ENCODE peak calls at places on chromosome 3, in six cellular contexts. One of them, this sample, is unnamed.

GRCh38 chr3:69142090-69142489 is 19.7 kb upstream of the LMOD3 start:
- DNase-seq in A549: no peak
- DNase-seq in HepG2: no peak
- DNase-seq in SK-N-SH: no peak
- DNase-seq in H1: no peak
- DNase-seq in K562: no peak
- DNase-seq in this sample: no peak

GRCh38 chr3:9105421-9105820 is 142.1 kb upstream of the RAD18 start:
- DNase-seq in A549: no peak
- DNase-seq in HepG2: no peak
- DNase-seq in SK-N-SH: no peak
- DNase-seq in H1: no peak
- DNase-seq in K562: no peak
- DNase-seq in this sample: no peak

GRCh38 chr3:187628169-187628568 is 42.0 kb downstream of the SST start:
- DNase-seq in A549: no peak
- DNase-seq in HepG2: no peak
- DNase-seq in SK-N-SH: no peak
- DNase-seq in H1: no peak
- DNase-seq in K562: no peak
- DNase-seq in this sample: no peak

GRCh38 chr3:129238945-129239705 is 10.3 kb upstream of the COPG1 start:
- DNase-seq in A549: no peak
- DNase-seq in HepG2: no peak
- DNase-seq in SK-N-SH: no peak
- DNase-seq in H1: no peak
- DNase-seq in K562: peak
- DNase-seq in this sample: no peak

GRCh38 chr3:177333535-177334495 is 136.5 kb upstream of the TBL1XR1 start:
- DNase-seq in A549: no peak
- DNase-seq in HepG2: no peak
- DNase-seq in SK-N-SH: no peak
- DNase-seq in H1: no peak
- DNase-seq in K562: no peak
- DNase-seq in this sample: no peak

GRCh38 chr3:10090181-10090580 is 17.9 kb downstream of the FANCD2OS start:
- DNase-seq in A549: no peak
- DNase-seq in HepG2: no peak
- DNase-seq in SK-N-SH: no peak
- DNase-seq in H1: no peak
- DNase-seq in K562: no peak
- DNase-seq in this sample: no peak

GRCh38 chr3:32256206-32256605 is 17.7 kb downstream of the CMTM8 start:
- DNase-seq in A549: no peak
- DNase-seq in HepG2: no peak
- DNase-seq in SK-N-SH: no peak
- DNase-seq in H1: no peak
- DNase-seq in K562: no peak
- DNase-seq in this sample: no peak

GRCh38 chr3:120693439-120694172 is 11.6 kb upstream of the HGD start:
- DNase-seq in A549: no peak
- DNase-seq in HepG2: peak
- DNase-seq in SK-N-SH: no peak
- DNase-seq in H1: no peak
- DNase-seq in K562: peak
- DNase-seq in this sample: no peak

GRCh38 chr3:67064105-67064504 is 66.0 kb downstream of the KBTBD8 start:
- DNase-seq in A549: no peak
- DNase-seq in HepG2: no peak
- DNase-seq in SK-N-SH: no peak
- DNase-seq in H1: no peak
- DNase-seq in K562: no peak
- DNase-seq in this sample: no peak

GRCh38 chr3:40741729-40742128 is 217.0 kb downstream of the ZNF621 start:
- DNase-seq in A549: no peak
- DNase-seq in HepG2: no peak
- DNase-seq in SK-N-SH: no peak
- DNase-seq in H1: no peak
- DNase-seq in K562: no peak
- DNase-seq in this sample: no peak

GRCh38 chr3:181739628-181740027 is 27.9 kb downstream of the SOX2 start:
- DNase-seq in A549: no peak
- DNase-seq in HepG2: no peak
- DNase-seq in SK-N-SH: no peak
- DNase-seq in H1: no peak
- DNase-seq in K562: no peak
- DNase-seq in this sample: no peak

GRCh38 chr3:178845446-178846118 is 226.0 kb downstream of the ZMAT3 start:
- DNase-seq in A549: no peak
- DNase-seq in HepG2: no peak
- DNase-seq in SK-N-SH: no peak
- DNase-seq in H1: no peak
- DNase-seq in K562: no peak
- DNase-seq in this sample: no peak

GRCh38 chr3:53242642-53243041 is 13.2 kb downstream of the TKT start:
- DNase-seq in A549: no peak
- DNase-seq in HepG2: no peak
- DNase-seq in SK-N-SH: no peak
- DNase-seq in H1: no peak
- DNase-seq in K562: no peak
- DNase-seq in this sample: no peak

GRCh38 chr3:125110016-125110875 is 54.4 kb upstream of the HEG1 start:
- DNase-seq in A549: no peak
- DNase-seq in HepG2: no peak
- DNase-seq in SK-N-SH: no peak
- DNase-seq in H1: peak
- DNase-seq in K562: no peak
- DNase-seq in this sample: no peak

GRCh38 chr3:195421410-195421809 is 21.4 kb downstream of the ACAP2 start:
- DNase-seq in A549: no peak
- DNase-seq in HepG2: no peak
- DNase-seq in SK-N-SH: no peak
- DNase-seq in H1: no peak
- DNase-seq in K562: no peak
- DNase-seq in this sample: no peak

GRCh38 chr3:194685050-194685722 is 497 bp upstream of the FAM43A start:
- DNase-seq in A549: no peak
- DNase-seq in HepG2: no peak
- DNase-seq in SK-N-SH: no peak
- DNase-seq in H1: no peak
- DNase-seq in K562: no peak
- DNase-seq in this sample: no peak

GRCh38 chr3:122533931-122534334 is 19.2 kb upstream of the KPNA1 start:
- DNase-seq in A549: peak
- DNase-seq in HepG2: no peak
- DNase-seq in SK-N-SH: no peak
- DNase-seq in H1: no peak
- DNase-seq in K562: peak
- DNase-seq in this sample: peak

GRCh38 chr3:12428131-12428530 is 56.1 kb upstream of the TSEN2 start:
- DNase-seq in A549: no peak
- DNase-seq in HepG2: no peak
- DNase-seq in SK-N-SH: no peak
- DNase-seq in H1: no peak
- DNase-seq in K562: no peak
- DNase-seq in this sample: no peak

GRCh38 chr3:12433823-12434222 is 50.5 kb upstream of the TSEN2 start:
- DNase-seq in A549: no peak
- DNase-seq in HepG2: no peak
- DNase-seq in SK-N-SH: no peak
- DNase-seq in H1: no peak
- DNase-seq in K562: no peak
- DNase-seq in this sample: no peak

GRCh38 chr3:12427551-12427950 is 56.7 kb upstream of the TSEN2 start:
- DNase-seq in A549: no peak
- DNase-seq in HepG2: no peak
- DNase-seq in SK-N-SH: no peak
- DNase-seq in H1: no peak
- DNase-seq in K562: no peak
- DNase-seq in this sample: no peak

GRCh38 chr3:12425850-12426579 is 58.3 kb upstream of the TSEN2 start:
- DNase-seq in A549: no peak
- DNase-seq in HepG2: no peak
- DNase-seq in SK-N-SH: peak
- DNase-seq in H1: peak
- DNase-seq in K562: no peak
- DNase-seq in this sample: no peak

DNA sequence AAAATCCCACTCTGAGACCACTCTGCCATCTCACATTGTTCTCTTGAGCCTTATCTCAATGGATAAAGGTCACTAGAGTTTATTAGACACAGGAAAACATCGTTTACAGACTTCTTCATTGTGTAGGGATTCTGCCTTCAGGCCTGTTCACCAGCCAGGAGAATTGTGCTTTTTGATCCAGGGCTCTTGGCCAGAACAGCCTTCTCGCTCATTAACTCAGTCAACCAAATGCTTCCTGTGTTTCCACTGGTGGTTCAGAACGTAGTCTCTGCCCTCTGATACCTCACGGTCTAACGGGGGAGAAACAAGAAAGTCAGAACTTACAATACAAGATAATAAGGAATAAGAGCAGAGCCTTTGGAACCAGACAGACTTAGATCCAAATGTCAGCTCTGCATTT is 54.2 kb upstream of the TSEN2 start:
- DNase-seq in A549: no peak
- DNase-seq in HepG2: no peak
- DNase-seq in SK-N-SH: no peak
- DNase-seq in H1: no peak
- DNase-seq in K562: no peak
- DNase-seq in this sample: no peak
- TF ChIP-seq CHD2 in A549: no peak
- TF ChIP-seq CHD2 in HepG2: no peak
- TF ChIP-seq CHD2 in SK-N-SH: no peak
- TF ChIP-seq CHD2 in H1: no peak
- TF ChIP-seq CHD2 in K562: no peak
- TF ChIP-seq CHD2 in this sample: no peak

DNA sequence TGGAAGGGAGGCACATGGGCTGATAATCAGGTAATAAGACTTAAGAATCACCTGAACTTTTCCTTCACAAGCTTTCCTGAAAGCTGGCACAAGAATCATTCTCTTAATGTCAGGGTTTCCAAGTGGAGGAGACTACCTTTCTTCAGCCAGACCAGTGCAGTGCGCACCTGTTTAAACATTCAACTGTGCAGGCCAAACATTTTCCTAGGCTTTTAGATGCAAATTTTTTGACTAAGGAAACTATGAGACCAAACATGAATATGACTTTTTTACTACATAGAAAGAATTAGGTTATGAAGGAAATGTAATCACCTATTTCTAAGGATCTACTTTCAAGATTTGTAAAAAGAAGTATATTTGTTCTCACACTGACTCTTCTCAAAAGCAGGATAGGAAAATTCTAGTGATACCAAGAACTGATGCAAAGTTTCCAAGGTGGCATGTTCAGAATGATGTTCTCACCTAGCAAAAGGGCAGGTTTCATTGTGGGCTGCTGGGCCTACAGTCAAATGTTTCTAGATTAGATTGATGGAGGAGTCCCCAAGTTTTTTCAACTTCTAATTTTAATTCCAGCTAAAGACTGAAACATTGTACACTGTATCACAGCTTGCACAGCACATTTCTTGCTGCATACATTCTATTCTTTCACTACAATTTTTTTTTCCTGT is 339.1 kb downstream of the TIGIT start:
- DNase-seq in A549: no peak
- DNase-seq in HepG2: no peak
- DNase-seq in SK-N-SH: no peak
- DNase-seq in H1: no peak
- DNase-seq in K562: no peak
- DNase-seq in this sample: no peak
- TF ChIP-seq CHD2 in A549: no peak
- TF ChIP-seq CHD2 in HepG2: no peak
- TF ChIP-seq CHD2 in SK-N-SH: no peak
- TF ChIP-seq CHD2 in H1: no peak
- TF ChIP-seq CHD2 in K562: no peak
- TF ChIP-seq CHD2 in this sample: no peak

DNA sequence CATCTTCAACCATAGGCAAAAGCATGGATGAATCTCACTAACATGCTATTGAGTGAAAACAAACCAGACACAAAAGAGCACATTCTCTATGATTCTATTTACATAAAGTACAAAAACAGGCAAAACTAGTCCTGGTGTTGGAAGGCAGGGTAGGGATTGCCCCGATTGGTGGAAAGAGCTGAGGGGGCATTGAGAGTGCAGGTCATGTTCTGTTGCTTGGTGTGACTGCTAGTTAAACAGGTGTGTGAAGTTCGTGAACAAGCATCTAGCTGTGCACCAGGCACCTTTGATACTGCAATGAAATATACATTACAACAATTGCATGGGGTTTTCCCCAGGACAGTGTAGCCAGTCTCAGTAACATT is 26.3 kb upstream of the THRB start:
- DNase-seq in A549: no peak
- DNase-seq in HepG2: peak
- DNase-seq in SK-N-SH: no peak
- DNase-seq in H1: no peak
- DNase-seq in K562: no peak
- DNase-seq in this sample: no peak
- TF ChIP-seq CHD2 in A549: no peak
- TF ChIP-seq CHD2 in HepG2: no peak
- TF ChIP-seq CHD2 in SK-N-SH: no peak
- TF ChIP-seq CHD2 in H1: no peak
- TF ChIP-seq CHD2 in K562: no peak
- TF ChIP-seq CHD2 in this sample: no peak

DNA sequence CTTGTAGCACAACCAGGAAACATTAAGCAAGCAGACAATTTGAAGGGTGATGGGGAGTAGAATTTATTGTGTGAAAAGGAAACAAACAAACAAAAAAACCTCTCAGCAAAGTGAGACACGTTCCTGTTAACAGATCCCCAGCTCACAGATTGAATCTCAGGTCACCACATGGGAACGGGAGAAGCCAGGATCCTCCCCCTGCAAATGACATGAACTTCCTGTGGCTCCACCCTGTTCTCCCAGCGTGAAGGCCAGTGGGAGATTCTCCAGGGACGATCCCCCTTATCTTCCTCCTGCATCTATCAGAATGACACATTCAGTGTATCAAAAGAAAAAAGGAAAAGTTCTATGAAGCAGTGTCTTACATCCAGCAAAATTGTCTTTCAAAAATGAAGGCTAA is 1488.1 kb downstream of the OTOL1 start:
- DNase-seq in A549: no peak
- DNase-seq in HepG2: no peak
- DNase-seq in SK-N-SH: no peak
- DNase-seq in H1: no peak
- DNase-seq in K562: no peak
- DNase-seq in this sample: no peak
- TF ChIP-seq CHD2 in A549: no peak
- TF ChIP-seq CHD2 in HepG2: no peak
- TF ChIP-seq CHD2 in SK-N-SH: no peak
- TF ChIP-seq CHD2 in H1: no peak
- TF ChIP-seq CHD2 in K562: no peak
- TF ChIP-seq CHD2 in this sample: no peak